ENCODE peak calls at places on chromosome 2, in five cellular contexts. O, H, Q, U and Y are unnamed samples.

GRCh38 chr2:107133412-107133811 is 247.4 kb upstream of the ST6GAL2 start:
- DNase-seq in Q (no peak), H (no peak), U (no peak), O (no peak), Y (no peak)

GRCh38 chr2:39266906-39267434 is 23.2 kb upstream of the CDKL4 start:
- DNase-seq in H (no peak), O (peak; percentile 4), Q (peak; percentile 32), U (no peak), Y (no peak)

GRCh38 chr2:47452761-47453160 is 49.8 kb downstream of the MSH2 start:
- DNase-seq in H (no peak), O (no peak), U (no peak), Q (peak; percentile 10), Y (no peak)

GRCh38 chr2:109209412-109209811 is 80.4 kb downstream of the SH3RF3 start:
- DNase-seq in O (peak; percentile 83), H (no peak), Q (peak; percentile 82), U (no peak), Y (no peak)

GRCh38 chr2:199602271-199602895 is 144.6 kb upstream of the SATB2 start:
- DNase-seq in O (peak; percentile 34), U (no peak), Q (peak; percentile 26), H (peak; percentile 18), Y (no peak)

GRCh38 chr2:217467331-217467730 is 535.5 kb downstream of the TNS1 start:
- DNase-seq in Q (peak; percentile 33), U (no peak), H (no peak), O (no peak), Y (no peak)

GRCh38 chr2:54226224-54226623 is 29.8 kb downstream of the TSPYL6 start:
- DNase-seq in H (peak; percentile 13), O (no peak), Q (no peak), U (no peak), Y (no peak)

GRCh38 chr2:190574169-190574568 is 39.6 kb upstream of the NEMP2 start:
- DNase-seq in U (no peak), Q (peak; percentile 29), H (no peak), O (peak; percentile 59), Y (no peak)

GRCh38 chr2:30509716-30510115 is 62.7 kb downstream of the LCLAT1 start:
- DNase-seq in U (no peak), O (no peak), H (no peak), Q (no peak), Y (no peak)

GRCh38 chr2:141923657-141924056 is 207.2 kb downstream of the LRP1B start:
- DNase-seq in U (no peak), H (no peak), O (peak; percentile 53), Q (peak; percentile 34), Y (no peak)

GRCh38 chr2:186868344-186868743 is 19.4 kb upstream of the ZSWIM2 start:
- DNase-seq in Q (peak; percentile 31), O (no peak), U (no peak), H (no peak), Y (no peak)

GRCh38 chr2:158740591-158740990 is 54.5 kb upstream of the DAPL1 start:
- DNase-seq in H (no peak), Q (peak; percentile 95), U (no peak), O (peak; percentile 70), Y (no peak)

GRCh38 chr2:113126845-113127645 is at the start of gene IL1RN:
- DNase-seq in Q (no peak), U (no peak), O (no peak), H (no peak), Y (peak; percentile 71)

GRCh38 chr2:240991378-240992263 is 6.8 kb upstream of the SNED1 start:
- DNase-seq in O (peak; percentile 96), Q (peak; percentile 98), U (no peak), H (peak; percentile 57), Y (peak; percentile 65)

GRCh38 chr2:225764346-225764745 is 364.8 kb downstream of the NYAP2 start:
- DNase-seq in U (no peak), H (no peak), O (no peak), Q (peak; percentile 16), Y (no peak)

GRCh38 chr2:75573145-75573878 is 12.6 kb upstream of the EVA1A start:
- DNase-seq in H (no peak), U (no peak), O (no peak), Q (no peak), Y (no peak)

GRCh38 chr2:233449071-233449901 is 95.0 kb downstream of the DGKD start:
- DNase-seq in O (peak; percentile 71), U (no peak), H (peak; percentile 84), Q (peak; percentile 40), Y (peak; percentile 27)

GRCh38 chr2:69798466-69798908 is 31.0 kb upstream of the GMCL1 start:
- DNase-seq in O (peak; percentile 63), Q (peak; percentile 53), U (no peak), H (no peak), Y (no peak)

GRCh38 chr2:105431367-105432088 is 32.7 kb upstream of the FHL2 start:
- DNase-seq in H (no peak), Q (peak; percentile 29), O (peak; percentile 59), U (no peak), Y (no peak)